ENCODE peak calls at places on chromosomes 11 and 22, in ten cellular contexts. P, D, Y, R, J, O, Q, C, E and F are unnamed samples.

GRCh38 chr11:3152471-3153110 is 12.5 kb downstream of the OSBPL5 start:
- DNase-seq in R (no peak), E (no peak), Q (no peak), O (no peak), D (no peak), J (no peak), C (no peak), P (no peak), Y (peak), F (no peak)

GRCh38 chr22:39434243-39434653 is 22.6 kb upstream of the MGAT3 start:
- DNase-seq in Y (no peak), D (no peak), R (no peak), Q (no peak), J (no peak), O (no peak), P (no peak), C (no peak), E (no peak), F (peak)

GRCh38 chr22:29933619-29934018 is 50.6 kb downstream of the MTMR3 start:
- DNase-seq in P (no peak), C (no peak), Y (no peak), Q (no peak), J (no peak), D (no peak), R (no peak), O (no peak), E (no peak), F (no peak)

GRCh38 chr22:39290724-39291161 is 28.7 kb downstream of the RPL3 start:
- DNase-seq in Y (peak), C (no peak), Q (no peak), D (no peak), E (no peak), P (peak), O (no peak), J (peak), R (no peak), F (no peak)

GRCh38 chr22:21815958-21816357 is 51.5 kb downstream of the MAPK1 start:
- DNase-seq in Y (no peak), O (no peak), D (no peak), J (no peak), C (no peak), R (no peak), P (no peak), Q (no peak), E (no peak), F (no peak)

GRCh38 chr22:46666577-46667244 is 46.5 kb downstream of the GRAMD4 start:
- DNase-seq in R (no peak), Y (no peak), J (no peak), P (no peak), Q (no peak), D (no peak), O (no peak), E (no peak), C (no peak), F (no peak)

GRCh38 chr11:47233989-47234668 is 14.5 kb downstream of the ACP2 start:
- DNase-seq in Y (peak), E (peak), O (no peak), C (peak), P (peak), Q (no peak), R (no peak), J (peak), D (no peak), F (peak)

GRCh38 chr22:31628969-31629723 is 32.9 kb downstream of the PISD start:
- DNase-seq in R (no peak), Y (no peak), C (no peak), J (no peak), E (no peak), P (no peak), D (no peak), Q (no peak), O (no peak), F (no peak)

GRCh38 chr11:2202071-2202899 is 30.7 kb upstream of the TH start:
- DNase-seq in J (no peak), O (no peak), R (no peak), C (no peak), Y (no peak), E (no peak), D (no peak), Q (no peak), P (peak), F (no peak)

GRCh38 chr11:2562181-2562581 is 117.4 kb downstream of the KCNQ1 start:
- DNase-seq in R (no peak), D (no peak), J (no peak), Y (no peak), P (no peak), C (no peak), E (no peak), Q (no peak), O (no peak), F (no peak)

GRCh38 chr11:121367434-121367833 is 74.9 kb downstream of the SC5D start:
- DNase-seq in R (peak), Y (peak), C (no peak), O (peak), E (no peak), Q (peak), P (peak), D (peak), J (peak), F (no peak)

GRCh38 chr11:124950606-124951330 is 3.2 kb upstream of the CCDC15 start:
- DNase-seq in O (no peak), Q (peak), D (no peak), P (no peak), Y (no peak), J (no peak), E (no peak), C (no peak), R (no peak), F (no peak)

GRCh38 chr11:76135491-76135890 is 70.8 kb downstream of the WNT11 start:
- DNase-seq in O (no peak), C (no peak), R (no peak), Q (no peak), E (no peak), J (peak), D (no peak), Y (no peak), P (no peak), F (no peak)

GRCh38 chr22:43152355-43153071 is 1.2 kb downstream of the TSPO start:
- DNase-seq in E (no peak), Y (peak), R (no peak), Q (peak), D (peak), O (no peak), P (peak), C (no peak), J (peak), F (no peak)

GRCh38 chr11:95596011-95596489 is 193.5 kb downstream of the FAM76B start:
- DNase-seq in J (peak), E (no peak), P (peak), D (no peak), O (no peak), R (no peak), C (no peak), Y (peak), Q (no peak), F (no peak)

GRCh38 chr11:42043312-42043711 is 583.9 kb upstream of the LRRC4C start:
- DNase-seq in J (peak), R (no peak), P (peak), D (no peak), Q (no peak), C (no peak), Y (no peak), O (no peak), E (no peak), F (no peak)